ENCODE peak calls at places on chromosomes 5 and 9, in nine cellular contexts. Z is SK-N-SH; X is DMS53; T is WTC11; K is activated CD4-positive, alpha-beta T cell treated with anti-CD3 and anti-CD28 coated beads, Interleukin-2, amount 50 U/mL, for 48 hours; S is ureter; C is HEK293T; F is spleen; I is sciatic nerve. G is an unnamed sample.

GRCh38 chr5:43482490-43483064 is 1.1 kb downstream of the TMEM267 start:
- DNase-seq in Z (peak), X (no peak), T (no peak), K (no peak), S (no peak), C (no peak), F (no peak), I (no peak), G (no peak)

GRCh38 chr9:136055715-136056545 is 39.2 kb downstream of the NACC2 start:
- DNase-seq in Z (peak), X (no peak), T (no peak), K (no peak), S (no peak), C (no peak), F (no peak), I (no peak), G (no peak)

GRCh38 chr5:1726956-1727355 is 72.7 kb downstream of the MRPL36 start:
- DNase-seq in Z (no peak), X (no peak), T (no peak), K (no peak), S (peak), C (no peak), F (no peak), I (peak), G (peak)

GRCh38 chr5:54915466-54916027 is 69.8 kb downstream of the ESM1 start:
- DNase-seq in Z (no peak), X (no peak), T (no peak), K (no peak), S (no peak), C (no peak), F (no peak), I (no peak), G (no peak)

GRCh38 chr5:151615431-151615830 is 24.3 kb upstream of the FAT2 start:
- DNase-seq in Z (no peak), X (peak), T (no peak), K (peak), S (peak), C (no peak), F (no peak), I (no peak), G (no peak)

GRCh38 chr5:142059304-142059940 is 46.6 kb upstream of the GNPDA1 start:
- DNase-seq in Z (no peak), X (no peak), T (peak), K (no peak), S (no peak), C (no peak), F (no peak), I (no peak), G (no peak)

GRCh38 chr9:96556701-96557461 is 62.8 kb downstream of the CDC14B start:
- DNase-seq in Z (no peak), X (no peak), T (no peak), K (no peak), S (no peak), C (no peak), F (no peak), I (peak), G (no peak)

GRCh38 chr9:105835721-105836120 is 141.4 kb downstream of the TMEM38B start:
- DNase-seq in Z (no peak), X (peak), T (peak), K (no peak), S (no peak), C (no peak), F (peak), I (no peak), G (no peak)

GRCh38 chr5:134003957-134004625 is 684 bp downstream of the VDAC1 start:
- DNase-seq in Z (peak), X (peak), T (peak), K (peak), S (peak), C (peak), F (peak), I (peak), G (peak)

GRCh38 chr9:105694848-105695581 is 674 bp downstream of the TMEM38B start:
- DNase-seq in Z (peak), X (peak), T (peak), K (peak), S (peak), C (peak), F (peak), I (peak), G (peak)

GRCh38 chr5:78530342-78531096 is 118.1 kb downstream of the LHFPL2 start:
- DNase-seq in Z (no peak), X (no peak), T (no peak), K (no peak), S (no peak), C (no peak), F (no peak), I (no peak), G (no peak)

GRCh38 chr5:137105351-137105750 is 393.8 kb downstream of the SPOCK1 start:
- DNase-seq in Z (no peak), X (no peak), T (no peak), K (no peak), S (no peak), C (no peak), F (no peak), I (no peak), G (no peak)

GRCh38 chr9:89730715-89731114 is 125.9 kb downstream of the GADD45G start:
- DNase-seq in Z (no peak), X (peak), T (peak), K (no peak), S (no peak), C (no peak), F (no peak), I (no peak), G (no peak)

GRCh38 chr5:68968426-68968825 is 125.4 kb upstream of the SLC30A5 start:
- DNase-seq in Z (no peak), X (no peak), T (no peak), K (no peak), S (no peak), C (no peak), F (no peak), I (no peak), G (no peak)

GRCh38 chr9:77534376-77535057 is 113.6 kb downstream of the GNA14 start:
- DNase-seq in Z (no peak), X (peak), T (peak), K (no peak), S (no peak), C (no peak), F (no peak), I (no peak), G (no peak)

GRCh38 chr5:55864606-55865541 is 13.7 kb downstream of the IL31RA start:
- DNase-seq in Z (no peak), X (no peak), T (no peak), K (no peak), S (no peak), C (no peak), F (no peak), I (no peak), G (no peak)

GRCh38 chr5:124235576-124235975 is 510.9 kb downstream of the ZNF608 start:
- DNase-seq in Z (peak), X (no peak), T (no peak), K (no peak), S (no peak), C (no peak), F (no peak), I (no peak), G (no peak)